ENCODE peak calls at places on chromosomes 13 and 19, in four cellular contexts. A, Z, U and H are unnamed samples.

GRCh38 chr19:36686365-36687213 is 823 bp upstream of the ZNF567 start:
- DNase-seq in Z (peak), U (peak), A (peak), H (peak)

GRCh38 chr19:4130635-4131438 is 6.9 kb upstream of the MAP2K2 start:
- DNase-seq in Z (peak), A (no peak), U (no peak), H (peak)

GRCh38 chr19:18397242-18398202 is at the start of gene LRRC25:
- DNase-seq in Z (no peak), A (no peak), U (peak), H (peak)

GRCh38 chr13:51733656-51734334 is 70.2 kb downstream of the DHRS12 start:
- DNase-seq in Z (peak), U (no peak), A (peak), H (no peak)

GRCh38 chr19:30148039-30148438 is 206.0 kb downstream of the URI1 start:
- DNase-seq in Z (no peak), A (no peak), U (no peak), H (no peak)

GRCh38 chr19:49939721-49940481 is 10.6 kb upstream of the NUP62 start:
- DNase-seq in A (no peak), Z (no peak), U (no peak), H (no peak)

GRCh38 chr13:26473571-26474230 is 83.8 kb upstream of the WASF3 start:
- DNase-seq in U (no peak), A (peak), Z (no peak), H (no peak)

GRCh38 chr13:39263033-39263432 is 224.8 kb downstream of the NHLRC3 start:
- DNase-seq in Z (peak), A (peak), U (no peak), H (peak)

GRCh38 chr19:49216076-49216475 is 58.5 kb downstream of the TRPM4 start:
- DNase-seq in Z (peak), A (no peak), U (no peak), H (peak)

GRCh38 chr19:21482863-21483276 is 22.5 kb upstream of the ZNF429 start:
- DNase-seq in U (peak), A (no peak), Z (no peak), H (peak)

GRCh38 chr13:109204252-109204651 is 574.8 kb downstream of the MYO16 start:
- DNase-seq in A (no peak), Z (no peak), U (no peak), H (peak)

GRCh38 chr19:4717191-4717965 is 6.3 kb downstream of the DPP9 start:
- DNase-seq in U (no peak), Z (peak), A (no peak), H (no peak)

GRCh38 chr13:71873418-71874276 is 6.6 kb upstream of the DACH1 start:
- DNase-seq in Z (no peak), A (no peak), U (no peak), H (no peak)

GRCh38 chr19:57302020-57302465 is 18.2 kb upstream of the ZNF543 start:
- DNase-seq in U (peak), A (peak), Z (peak), H (peak)

GRCh38 chr13:72125561-72125960 is 258.6 kb upstream of the DACH1 start:
- DNase-seq in Z (no peak), U (no peak), A (no peak), H (peak)

GRCh38 chr13:44364601-44365000 is 9.0 kb upstream of the SERP2 start:
- DNase-seq in Z (peak), A (no peak), U (no peak), H (peak)

GRCh38 chr19:48779636-48780035 is 24.3 kb downstream of the FGF21 start:
- DNase-seq in Z (no peak), A (no peak), U (no peak), H (no peak)

GRCh38 chr19:639251-640155 is at the start of gene FGF22:
- DNase-seq in A (peak), U (peak), Z (peak), H (peak)

GRCh38 chr13:22596157-22596863 is 584.5 kb upstream of the SGCG start:
- DNase-seq in U (no peak), A (no peak), Z (no peak), H (no peak)

GRCh38 chr13:79870123-79870522 is 389.2 kb downstream of the NDFIP2 start:
- DNase-seq in Z (peak), A (no peak), U (no peak), H (peak)

GRCh38 chr19:46784262-46785053 is 3.9 kb downstream of the SLC1A5 start:
- DNase-seq in U (peak), A (peak), Z (peak), H (peak)

GRCh38 chr13:99980201-99981114 is 1.1 kb upstream of the ZIC2 start:
- DNase-seq in U (peak), Z (peak), A (no peak), H (peak)

GRCh38 chr19:10603873-10604459 is 16.9 kb upstream of the AP1M2 start:
- DNase-seq in U (no peak), A (no peak), Z (no peak), H (no peak)

GRCh38 chr13:40102854-40103253 is 447.4 kb downstream of the COG6 start:
- DNase-seq in U (no peak), Z (peak), A (no peak), H (peak)

GRCh38 chr19:3710265-3710812 is 2.2 kb downstream of the TJP3 start:
- DNase-seq in A (peak), Z (peak), U (peak), H (peak)

GRCh38 chr19:54560881-54561385 is 12.7 kb upstream of the LILRA2 start:
- DNase-seq in U (no peak), Z (no peak), A (no peak), H (no peak)

GRCh38 chr13:109007946-109008345 is 378.5 kb downstream of the MYO16 start:
- DNase-seq in Z (peak), U (no peak), A (no peak), H (no peak)

GRCh38 chr19:31408460-31409124 is 59.4 kb upstream of the TSHZ3 start:
- DNase-seq in Z (peak), U (no peak), A (no peak), H (peak)

GRCh38 chr19:4929186-4929585 is 19.9 kb downstream of the UHRF1 start:
- DNase-seq in Z (no peak), U (no peak), A (no peak), H (no peak)

GRCh38 chr13:36154567-36155231 is 23.5 kb upstream of the DCLK1 start:
- DNase-seq in A (no peak), U (no peak), Z (no peak), H (peak)

GRCh38 chr13:98318263-98318878 is 141.3 kb upstream of the RNF113B start:
- DNase-seq in Z (no peak), U (no peak), A (no peak), H (no peak)

GRCh38 chr19:46654621-46655152 is 6.3 kb downstream of the DACT3 start:
- DNase-seq in A (no peak), U (no peak), Z (no peak), H (no peak)

GRCh38 chr13:99275093-99275469 is 16.9 kb upstream of the GPR18 start:
- DNase-seq in Z (peak), U (no peak), A (no peak), H (peak)

GRCh38 chr13:83824120-83824519 is 58.2 kb downstream of the SLITRK1 start:
- DNase-seq in Z (no peak), A (no peak), U (no peak), H (no peak)

GRCh38 chr19:29265436-29265835 is 52.5 kb upstream of the UQCRFS1 start:
- DNase-seq in A (no peak), Z (no peak), U (no peak), H (no peak)

GRCh38 chr19:48997972-48998371 is 4.3 kb downstream of the RUVBL2 start:
- DNase-seq in U (no peak), A (no peak), Z (peak), H (peak)

GRCh38 chr13:79647518-79647917 is 166.6 kb downstream of the NDFIP2 start:
- DNase-seq in U (no peak), Z (no peak), A (peak), H (no peak)

GRCh38 chr13:96837809-96838208 is 156.5 kb downstream of the OXGR1 start:
- DNase-seq in A (no peak), Z (no peak), U (no peak), H (no peak)

GRCh38 chr19:37970699-37971098 is 63.7 kb downstream of the SIPA1L3 start:
- DNase-seq in Z (no peak), U (no peak), A (no peak), H (no peak)

GRCh38 chr19:37973666-37974065 is 66.7 kb downstream of the SIPA1L3 start:
- DNase-seq in U (no peak), Z (peak), A (no peak), H (no peak)

GRCh38 chr19:37975596-37976515 is 68.8 kb downstream of the SIPA1L3 start:
- DNase-seq in Z (no peak), A (no peak), U (no peak), H (no peak)

GRCh38 chr19:37975071-37975470 is 68.1 kb downstream of the SIPA1L3 start:
- DNase-seq in A (no peak), U (no peak), Z (no peak), H (no peak)

GRCh38 chr19:37972803-37973202 is 65.8 kb downstream of the SIPA1L3 start:
- DNase-seq in A (no peak), Z (no peak), U (no peak), H (no peak)
- TF ChIP-seq CTCF in A (no peak), Z (no peak), U (no peak), H (no peak)

GRCh38 chr13:34411177-34411576 is 530.9 kb upstream of the NBEA start:
- DNase-seq in Z (no peak), U (no peak), A (no peak), H (no peak)
- H3K4me3 ChIP-seq in Z (no peak), U (no peak), A (no peak), H (no peak)

GRCh38 chr13:66489172-66489571 is 741.0 kb downstream of the PCDH9 start:
- DNase-seq in Z (no peak), U (no peak), A (no peak), H (no peak)

GRCh38 chr13:66491241-66491640 is 738.9 kb downstream of the PCDH9 start:
- DNase-seq in A (no peak), Z (no peak), U (no peak), H (no peak)

GRCh38 chr13:66489586-66489985 is 740.5 kb downstream of the PCDH9 start:
- DNase-seq in Z (peak), U (no peak), A (no peak), H (no peak)

GRCh38 chr13:66492479-66492878 is 737.7 kb downstream of the PCDH9 start:
- DNase-seq in Z (no peak), A (no peak), U (no peak), H (no peak)
- TF ChIP-seq CTCF in Z (no peak), A (no peak), U (peak), H (no peak)

GRCh38 chr13:21181671-21182070 is 5.2 kb downstream of the MRPL57 start:
- DNase-seq in A (no peak), Z (no peak), U (no peak), H (no peak)

GRCh38 chr13:21175656-21176194 is 627 bp downstream of the SKA3 start:
- DNase-seq in A (no peak), Z (peak), U (no peak), H (peak)

GRCh38 chr13:21171420-21171819 is 4.9 kb downstream of the SKA3 start:
- DNase-seq in Z (no peak), U (no peak), A (no peak), H (no peak)

GRCh38 chr13:21176982-21177284 is 475 bp downstream of the MRPL57 start:
- DNase-seq in Z (no peak), A (no peak), U (no peak), H (no peak)

GRCh38 chr13:21176195-21176981 is at the start of the genes MRPL57 and SKA3:
- DNase-seq in A (peak), Z (peak), U (peak), H (peak)
- H3K4me3 ChIP-seq in A (peak), Z (peak), U (peak), H (peak)

GRCh38 chr19:32969549-32969948 is 2.2 kb downstream of the CEP89 start:
- DNase-seq in A (no peak), Z (no peak), U (no peak), H (no peak)

GRCh38 chr19:32966750-32967149 is 5.0 kb downstream of the CEP89 start:
- DNase-seq in U (no peak), A (no peak), Z (no peak), H (no peak)

GRCh38 chr19:32976223-32976805 is 4.3 kb downstream of the FAAP24 start:
- DNase-seq in A (peak), U (peak), Z (peak), H (peak)

GRCh38 chr19:32971012-32971595 is 654 bp downstream of the CEP89 start:
- DNase-seq in A (no peak), Z (no peak), U (no peak), H (peak)

DNA sequence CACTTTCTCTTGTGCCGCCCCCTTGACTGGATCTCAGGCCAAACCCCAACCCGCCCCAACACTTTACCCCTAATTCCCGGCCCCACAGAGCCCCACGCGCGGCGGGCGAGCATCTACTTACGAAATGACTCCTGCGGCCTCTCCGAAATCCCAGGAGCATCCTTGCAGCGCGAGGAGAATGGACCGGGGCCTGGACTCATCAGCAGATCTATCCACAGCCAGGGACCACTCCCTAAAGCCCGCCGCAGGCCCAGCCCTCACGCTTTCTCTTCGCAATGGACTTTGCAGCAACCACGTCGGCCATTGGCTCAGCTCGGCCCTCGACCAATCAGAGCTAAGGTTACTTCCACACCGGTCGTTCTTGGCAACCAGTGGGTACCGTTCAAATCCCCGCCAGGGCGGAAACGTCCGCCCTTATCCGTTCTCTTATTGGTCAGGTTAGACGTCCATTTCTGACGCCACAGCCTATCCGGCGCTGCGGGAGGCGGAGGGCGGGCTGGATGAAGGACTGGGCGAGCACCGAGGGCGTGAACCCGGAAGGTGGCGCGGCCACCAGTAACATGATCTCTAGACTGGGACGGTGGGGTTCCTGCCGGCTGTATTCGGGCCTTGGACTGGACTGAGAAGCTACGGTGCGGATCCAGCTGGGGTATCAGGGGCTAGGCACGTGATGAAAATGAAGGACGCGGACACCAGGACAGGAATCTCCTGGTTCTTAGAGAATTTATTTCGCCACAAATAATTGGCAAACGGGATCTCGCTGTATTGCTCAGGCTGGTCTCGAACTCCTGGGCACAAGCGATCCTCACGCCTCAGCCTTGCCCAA is at the start of the genes CEP89 and FAAP24:
- DNase-seq in U (peak), A (peak), Z (peak), H (peak)
- TF ChIP-seq CTCF in U (no peak), A (no peak), Z (no peak), H (no peak)

GRCh38 chr19:41706741-41707501 is 1.5 kb upstream of the CEACAM5 start:
- DNase-seq in U (peak), A (no peak), Z (no peak), H (peak)
- H3K4me3 ChIP-seq in U (no peak), A (no peak), Z (no peak), H (no peak)

GRCh38 chr13:46386996-46387851 is at the start of gene RUBCNL:
- DNase-seq in U (peak), A (no peak), Z (no peak), H (peak)
- TF ChIP-seq CTCF in U (no peak), A (no peak), Z (no peak), H (no peak)